ENCODE peak calls at places on chromosome 14, in five cellular contexts. One of them, this sample, is unnamed.

GRCh38 chr14:103887170-103887501 is 39.8 kb upstream of the PPP1R13B start:
- DNase-seq in iris pigment epithelial cell: no peak
- DNase-seq in activated T-cell treated with anti-CD3 and anti-CD28 coated beads, Interleukin-2, amount 50 U/mL, for 72 hours: no peak
- DNase-seq in natural killer cell treated with Interleukin-12 subunit alpha and Interleukin-12 subunit beta and Interleukin-15 and Interleukin-18, amount 100 ng/mL, for 72 hours: no peak
- DNase-seq in amniotic stem cell: no peak
- DNase-seq in this sample: no peak

GRCh38 chr14:77495354-77495753 is 3.3 kb downstream of the ISM2 start:
- DNase-seq in iris pigment epithelial cell: no peak
- DNase-seq in activated T-cell treated with anti-CD3 and anti-CD28 coated beads, Interleukin-2, amount 50 U/mL, for 72 hours: no peak
- DNase-seq in natural killer cell treated with Interleukin-12 subunit alpha and Interleukin-12 subunit beta and Interleukin-15 and Interleukin-18, amount 100 ng/mL, for 72 hours: no peak
- DNase-seq in amniotic stem cell: no peak
- DNase-seq in this sample: no peak

GRCh38 chr14:94051115-94051514 is 25.0 kb downstream of the OTUB2 start:
- DNase-seq in iris pigment epithelial cell: peak; percentile 42
- DNase-seq in activated T-cell treated with anti-CD3 and anti-CD28 coated beads, Interleukin-2, amount 50 U/mL, for 72 hours: no peak
- DNase-seq in natural killer cell treated with Interleukin-12 subunit alpha and Interleukin-12 subunit beta and Interleukin-15 and Interleukin-18, amount 100 ng/mL, for 72 hours: no peak
- DNase-seq in amniotic stem cell: peak; percentile 33
- DNase-seq in this sample: peak; percentile 16

GRCh38 chr14:85438613-85439012 is 91.3 kb upstream of the FLRT2 start:
- DNase-seq in iris pigment epithelial cell: no peak
- DNase-seq in activated T-cell treated with anti-CD3 and anti-CD28 coated beads, Interleukin-2, amount 50 U/mL, for 72 hours: no peak
- DNase-seq in natural killer cell treated with Interleukin-12 subunit alpha and Interleukin-12 subunit beta and Interleukin-15 and Interleukin-18, amount 100 ng/mL, for 72 hours: no peak
- DNase-seq in amniotic stem cell: no peak
- DNase-seq in this sample: no peak

GRCh38 chr14:104390941-104391901 is 188.3 kb upstream of the C14orf180 start:
- DNase-seq in iris pigment epithelial cell: no peak
- DNase-seq in activated T-cell treated with anti-CD3 and anti-CD28 coated beads, Interleukin-2, amount 50 U/mL, for 72 hours: no peak
- DNase-seq in natural killer cell treated with Interleukin-12 subunit alpha and Interleukin-12 subunit beta and Interleukin-15 and Interleukin-18, amount 100 ng/mL, for 72 hours: peak; percentile 58
- DNase-seq in amniotic stem cell: no peak
- DNase-seq in this sample: no peak

GRCh38 chr14:105168093-105168420 is 519 bp downstream of the JAG2 start:
- DNase-seq in iris pigment epithelial cell: no peak
- DNase-seq in activated T-cell treated with anti-CD3 and anti-CD28 coated beads, Interleukin-2, amount 50 U/mL, for 72 hours: no peak
- DNase-seq in natural killer cell treated with Interleukin-12 subunit alpha and Interleukin-12 subunit beta and Interleukin-15 and Interleukin-18, amount 100 ng/mL, for 72 hours: no peak
- DNase-seq in amniotic stem cell: no peak
- DNase-seq in this sample: no peak

GRCh38 chr14:93939304-93940229 is 12.4 kb downstream of the FAM181A start:
- DNase-seq in iris pigment epithelial cell: peak; percentile 65
- DNase-seq in activated T-cell treated with anti-CD3 and anti-CD28 coated beads, Interleukin-2, amount 50 U/mL, for 72 hours: peak; percentile 92
- DNase-seq in natural killer cell treated with Interleukin-12 subunit alpha and Interleukin-12 subunit beta and Interleukin-15 and Interleukin-18, amount 100 ng/mL, for 72 hours: peak; percentile 92
- DNase-seq in amniotic stem cell: peak; percentile 50
- DNase-seq in this sample: no peak

GRCh38 chr14:102491786-102492522 is 17.6 kb downstream of the ANKRD9 start:
- DNase-seq in iris pigment epithelial cell: no peak
- DNase-seq in activated T-cell treated with anti-CD3 and anti-CD28 coated beads, Interleukin-2, amount 50 U/mL, for 72 hours: no peak
- DNase-seq in natural killer cell treated with Interleukin-12 subunit alpha and Interleukin-12 subunit beta and Interleukin-15 and Interleukin-18, amount 100 ng/mL, for 72 hours: no peak
- DNase-seq in amniotic stem cell: no peak
- DNase-seq in this sample: no peak

GRCh38 chr14:77647853-77648252 is 31.4 kb upstream of the SPTLC2 start:
- DNase-seq in iris pigment epithelial cell: no peak
- DNase-seq in activated T-cell treated with anti-CD3 and anti-CD28 coated beads, Interleukin-2, amount 50 U/mL, for 72 hours: no peak
- DNase-seq in natural killer cell treated with Interleukin-12 subunit alpha and Interleukin-12 subunit beta and Interleukin-15 and Interleukin-18, amount 100 ng/mL, for 72 hours: no peak
- DNase-seq in amniotic stem cell: no peak
- DNase-seq in this sample: no peak

GRCh38 chr14:24965934-24966593 is 83.9 kb downstream of the STXBP6 start:
- DNase-seq in iris pigment epithelial cell: peak; percentile 84
- DNase-seq in activated T-cell treated with anti-CD3 and anti-CD28 coated beads, Interleukin-2, amount 50 U/mL, for 72 hours: no peak
- DNase-seq in natural killer cell treated with Interleukin-12 subunit alpha and Interleukin-12 subunit beta and Interleukin-15 and Interleukin-18, amount 100 ng/mL, for 72 hours: no peak
- DNase-seq in amniotic stem cell: peak; percentile 81
- DNase-seq in this sample: peak; percentile 71

GRCh38 chr14:104971447-104972240 is 6.5 kb downstream of the AHNAK2 start:
- DNase-seq in iris pigment epithelial cell: no peak
- DNase-seq in activated T-cell treated with anti-CD3 and anti-CD28 coated beads, Interleukin-2, amount 50 U/mL, for 72 hours: no peak
- DNase-seq in natural killer cell treated with Interleukin-12 subunit alpha and Interleukin-12 subunit beta and Interleukin-15 and Interleukin-18, amount 100 ng/mL, for 72 hours: peak; percentile 48
- DNase-seq in amniotic stem cell: no peak
- DNase-seq in this sample: no peak

GRCh38 chr14:37707716-37708115 is 112.3 kb downstream of the TTC6 start:
- DNase-seq in iris pigment epithelial cell: peak; percentile 43
- DNase-seq in activated T-cell treated with anti-CD3 and anti-CD28 coated beads, Interleukin-2, amount 50 U/mL, for 72 hours: no peak
- DNase-seq in natural killer cell treated with Interleukin-12 subunit alpha and Interleukin-12 subunit beta and Interleukin-15 and Interleukin-18, amount 100 ng/mL, for 72 hours: no peak
- DNase-seq in amniotic stem cell: no peak
- DNase-seq in this sample: no peak

GRCh38 chr14:34582117-34582680 is 42.7 kb upstream of the EAPP start:
- DNase-seq in iris pigment epithelial cell: no peak
- DNase-seq in activated T-cell treated with anti-CD3 and anti-CD28 coated beads, Interleukin-2, amount 50 U/mL, for 72 hours: no peak
- DNase-seq in natural killer cell treated with Interleukin-12 subunit alpha and Interleukin-12 subunit beta and Interleukin-15 and Interleukin-18, amount 100 ng/mL, for 72 hours: no peak
- DNase-seq in amniotic stem cell: no peak
- DNase-seq in this sample: no peak